ENCODE peak calls at places on chromosomes 12 and 14, in seven cellular contexts. X is dorsolateral prefrontal cortex, B is astrocyte of the spinal cord, L is AG04449, A is AG10803, G is right atrium auricular region, C is heart right ventricle. W is an unnamed sample.

GRCh38 chr12:123059501-123059900 is 79.0 kb downstream of the ARL6IP4 start:
- DNase-seq in X (no peak), B (no peak), L (no peak), A (no peak), G (no peak), C (no peak), W (no peak)

GRCh38 chr12:6700646-6701051 is at the start of gene PIANP:
- DNase-seq in X (no peak), B (no peak), L (no peak), A (peak; percentile 16), G (no peak), C (no peak), W (no peak)

GRCh38 chr12:76317976-76318375 is 30.2 kb downstream of the BBS10 start:
- DNase-seq in X (no peak), B (no peak), L (no peak), A (no peak), G (no peak), C (no peak), W (no peak)

GRCh38 chr14:53621433-53621832 is 335.2 kb downstream of the BMP4 start:
- DNase-seq in X (no peak), B (no peak), L (no peak), A (no peak), G (no peak), C (no peak), W (no peak)

GRCh38 chr12:107537464-107538119 is 148.0 kb upstream of the PWP1 start:
- DNase-seq in X (no peak), B (no peak), L (no peak), A (no peak), G (no peak), C (no peak), W (peak; percentile 15)

GRCh38 chr12:85280138-85280983 is at the start of gene ALX1:
- DNase-seq in X (no peak), B (peak; percentile 44), L (no peak), A (peak; percentile 6), G (no peak), C (no peak), W (peak; percentile 49)

GRCh38 chr12:120109570-120110267 is 6.8 kb downstream of the RAB35 start:
- DNase-seq in X (no peak), B (no peak), L (no peak), A (no peak), G (no peak), C (no peak), W (no peak)

GRCh38 chr12:132949936-132950837 is 5.9 kb downstream of the ZNF605 start:
- DNase-seq in X (no peak), B (no peak), L (no peak), A (no peak), G (no peak), C (no peak), W (no peak)

GRCh38 chr12:7460375-7461259 is 16.7 kb upstream of the CD163L1 start:
- DNase-seq in X (no peak), B (peak; percentile 61), L (peak; percentile 12), A (peak; percentile 44), G (no peak), C (no peak), W (peak; percentile 70)

GRCh38 chr14:68658029-68658509 is 134.8 kb downstream of the ZFP36L1 start:
- DNase-seq in X (no peak), B (no peak), L (no peak), A (no peak), G (peak; percentile 52), C (no peak), W (no peak)

GRCh38 chr12:70920251-70920851 is at the start of gene PTPRR:
- DNase-seq in X (peak; percentile 49), B (no peak), L (no peak), A (no peak), G (no peak), C (no peak), W (peak; percentile 1)

GRCh38 chr12:108591267-108591980 is 6.5 kb downstream of the TMEM119 start:
- DNase-seq in X (no peak), B (no peak), L (no peak), A (no peak), G (no peak), C (no peak), W (no peak)

GRCh38 chr14:34270361-34270760 is 191.7 kb downstream of the SPTSSA start:
- DNase-seq in X (no peak), B (no peak), L (no peak), A (no peak), G (no peak), C (no peak), W (no peak)

GRCh38 chr12:78279567-78279966 is 448.9 kb downstream of the NAV3 start:
- DNase-seq in X (no peak), B (no peak), L (no peak), A (no peak), G (no peak), C (no peak), W (no peak)

GRCh38 chr14:56367416-56367815 is 212.2 kb upstream of the TMEM260 start:
- DNase-seq in X (no peak), B (no peak), L (no peak), A (no peak), G (no peak), C (no peak), W (no peak)

GRCh38 chr12:47277972-47278448 is 198.3 kb upstream of the AMIGO2 start:
- DNase-seq in X (no peak), B (peak; percentile 91), L (peak; percentile 77), A (peak; percentile 95), G (no peak), C (no peak), W (peak; percentile 95)

GRCh38 chr12:25959069-25959961 is 833 bp downstream of the RASSF8 start:
- DNase-seq in X (no peak), B (peak; percentile 86), L (peak; percentile 66), A (peak; percentile 92), G (peak; percentile 80), C (peak; percentile 33), W (peak; percentile 93)
- TF ChIP-seq CTCF in X (no peak), B (peak; percentile 23), L (peak; percentile 28), A (peak; percentile 45), G (no peak), C (peak; percentile 31), W (peak; percentile 26)

DNA sequence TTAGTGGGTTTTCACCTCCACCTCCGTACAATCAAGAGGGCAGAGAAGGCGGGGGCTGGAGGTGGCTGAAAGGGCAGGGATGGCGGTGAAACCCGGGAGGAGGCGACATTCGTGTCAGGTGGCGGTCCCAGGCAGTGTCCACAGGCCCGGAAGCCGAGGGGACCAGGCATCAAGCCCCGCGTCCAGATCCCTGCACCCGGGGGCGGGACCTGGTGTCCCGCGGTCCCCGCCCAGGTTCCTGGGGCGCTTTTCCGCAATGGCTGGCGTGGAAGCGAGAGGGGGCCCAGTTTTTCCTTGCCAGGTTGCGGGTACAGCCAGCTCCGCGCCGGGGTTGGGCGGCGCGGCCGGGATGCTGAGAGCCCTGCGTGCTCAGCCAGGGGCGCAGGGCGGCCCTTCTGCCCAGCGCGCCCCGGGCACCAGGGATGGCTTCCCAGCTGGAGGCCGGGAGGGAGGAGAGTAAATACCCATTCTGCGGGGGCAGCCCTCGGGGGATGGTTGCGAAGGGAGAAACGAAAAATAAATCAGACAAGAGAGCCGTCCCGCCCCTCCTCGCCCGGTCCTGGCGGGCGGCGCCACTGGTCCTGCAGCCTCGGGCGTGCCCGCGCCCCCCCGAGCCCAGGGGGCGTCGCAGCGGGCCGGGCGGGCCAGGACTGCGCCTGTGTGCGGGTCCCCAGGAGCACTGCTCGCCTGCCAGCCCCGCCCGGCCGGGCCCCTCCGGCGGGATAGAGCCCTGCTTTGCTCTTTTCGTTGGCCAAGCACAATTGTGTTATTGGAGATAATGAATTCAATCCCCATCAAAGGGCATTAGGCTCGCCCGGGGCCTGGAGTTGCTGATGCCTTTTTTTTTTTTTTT is 11.5 kb downstream of the FOXA1 start:
- DNase-seq in X (no peak), B (no peak), L (no peak), A (no peak), G (no peak), C (no peak), W (no peak)
- H3K4me3 ChIP-seq in X (no peak overlapping the region), B (no peak overlapping the region), L (no peak overlapping the region), A (no peak overlapping the region), G (no peak overlapping the region), C (no peak overlapping the region), W (no peak overlapping the region)

GRCh38 chr12:94969424-94969823 is 34.1 kb downstream of the NDUFA12 start:
- DNase-seq in X (no peak), B (no peak), L (no peak), A (no peak), G (no peak), C (no peak), W (no peak)

GRCh38 chr12:94973202-94973601 is 30.3 kb downstream of the NDUFA12 start:
- DNase-seq in X (no peak), B (no peak), L (peak; percentile 68), A (no peak), G (no peak), C (no peak), W (no peak)

GRCh38 chr12:94970560-94970959 is 32.9 kb downstream of the NDUFA12 start:
- DNase-seq in X (no peak), B (no peak), L (no peak), A (no peak), G (no peak), C (no peak), W (no peak)

GRCh38 chr12:94971923-94972322 is 31.6 kb downstream of the NDUFA12 start:
- DNase-seq in X (no peak), B (no peak), L (no peak), A (no peak), G (no peak), C (no peak), W (no peak)

DNA sequence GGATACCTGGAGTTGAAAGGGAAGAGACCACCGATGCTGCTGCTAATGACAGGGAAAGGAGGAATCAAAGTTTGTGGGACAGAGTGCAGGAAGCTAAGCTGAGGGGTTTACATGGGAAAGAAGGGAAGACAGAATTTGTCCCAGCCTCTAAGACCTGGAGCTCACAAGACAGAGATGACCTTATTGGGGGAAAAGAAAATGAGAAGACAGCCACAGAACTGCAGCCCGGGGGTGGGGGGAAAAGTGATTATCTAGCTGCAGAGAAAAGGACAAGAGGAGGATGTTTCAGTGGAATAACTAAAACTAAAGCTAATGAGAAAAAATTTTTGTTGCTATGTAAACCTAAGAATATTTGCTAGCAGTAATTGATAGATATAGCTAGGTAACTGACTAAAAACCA is 30.7 kb downstream of the NDUFA12 start:
- DNase-seq in X (no peak), B (no peak), L (no peak), A (no peak), G (no peak), C (no peak), W (no peak)
- TF ChIP-seq CTCF in X (no peak), B (no peak), L (no peak), A (no peak), G (no peak), C (no peak), W (no peak)

GRCh38 chr12:121713257-121714155 is 954 bp downstream of the TMEM120B start:
- DNase-seq in X (no peak), B (no peak), L (no peak), A (no peak), G (no peak), C (peak; percentile 19), W (peak; percentile 62)

GRCh38 chr12:121709478-121709890 is 3.1 kb upstream of the TMEM120B start:
- DNase-seq in X (no peak), B (peak; percentile 86), L (peak; percentile 19), A (peak; percentile 79), G (no peak), C (no peak), W (peak; percentile 61)

GRCh38 chr12:121711925-121712461 is 559 bp upstream of the TMEM120B start:
- DNase-seq in X (no peak), B (peak; percentile 43), L (no peak), A (peak; percentile 37), G (peak; percentile 62), C (peak; percentile 66), W (peak; percentile 33)

GRCh38 chr12:121715862-121716435 is 3.4 kb downstream of the TMEM120B start:
- DNase-seq in X (no peak), B (no peak), L (no peak), A (no peak), G (no peak), C (no peak), W (no peak)

GRCh38 chr12:121712462-121713256 is at the start of gene TMEM120B:
- DNase-seq in X (peak; percentile 83), B (peak; percentile 63), L (no peak), A (peak; percentile 62), G (peak; percentile 87), C (peak; percentile 80), W (peak; percentile 63)
- H3K4me3 ChIP-seq in X (peak within 1 kb of the TSS; percentile 70), B (peak within 1 kb of the TSS; percentile 86), L (peak within 1 kb of the TSS; percentile 93), A (peak within 1 kb of the TSS; percentile 94), G (peak within 1 kb of the TSS; percentile 56), C (peak within 1 kb of the TSS; percentile 97), W (peak within 1 kb of the TSS; percentile 92)

W was measured in fibroblast of the aortic adventitia.